ENCODE peak calls at places on chromosomes 7 and 10, in six cellular contexts. One of them, this sample, is unnamed. For H3K36me3, the result is how much of the 10 kb centered on the place peaks cover.

GRCh38 chr7:129801882-129802281 is 150.9 kb downstream of the UBE2H start:
- DNase-seq in kidney epithelial cell: no peak
- DNase-seq in heart left ventricle: no peak
- DNase-seq in upper lobe of left lung: no peak
- DNase-seq in Peyer's patch: no peak
- DNase-seq in kidney: no peak
- DNase-seq in this sample: peak

GRCh38 chr10:11141571-11142091 is 124.0 kb downstream of the CELF2 start:
- DNase-seq in kidney epithelial cell: no peak
- DNase-seq in heart left ventricle: no peak
- DNase-seq in upper lobe of left lung: no peak
- DNase-seq in Peyer's patch: no peak
- DNase-seq in kidney: no peak
- DNase-seq in this sample: no peak

GRCh38 chr7:50595538-50596102 is 30.4 kb upstream of the DDC start:
- DNase-seq in kidney epithelial cell: no peak
- DNase-seq in heart left ventricle: no peak
- DNase-seq in upper lobe of left lung: no peak
- DNase-seq in Peyer's patch: no peak
- DNase-seq in kidney: no peak
- DNase-seq in this sample: peak

GRCh38 chr10:13206546-13207443 is 27.4 kb downstream of the UCMA start:
- DNase-seq in kidney epithelial cell: no peak
- DNase-seq in heart left ventricle: no peak
- DNase-seq in upper lobe of left lung: no peak
- DNase-seq in Peyer's patch: no peak
- DNase-seq in kidney: no peak
- DNase-seq in this sample: no peak

GRCh38 chr10:21519981-21520436 is 5.5 kb downstream of the SKIDA1 start:
- DNase-seq in kidney epithelial cell: no peak
- DNase-seq in heart left ventricle: no peak
- DNase-seq in upper lobe of left lung: no peak
- DNase-seq in Peyer's patch: no peak
- DNase-seq in kidney: no peak
- DNase-seq in this sample: no peak

GRCh38 chr7:106599343-106599698 is 61.6 kb downstream of the CCDC71L start:
- DNase-seq in kidney epithelial cell: no peak
- DNase-seq in heart left ventricle: no peak
- DNase-seq in upper lobe of left lung: no peak
- DNase-seq in Peyer's patch: no peak
- DNase-seq in kidney: no peak
- DNase-seq in this sample: no peak

GRCh38 chr7:1986366-1987083 is 246.2 kb downstream of the MAD1L1 start:
- DNase-seq in kidney epithelial cell: no peak
- DNase-seq in heart left ventricle: no peak
- DNase-seq in upper lobe of left lung: no peak
- DNase-seq in Peyer's patch: no peak
- DNase-seq in kidney: peak
- DNase-seq in this sample: no peak

GRCh38 chr10:19107406-19107805 is 58.8 kb downstream of the MALRD1 start:
- DNase-seq in kidney epithelial cell: no peak
- DNase-seq in heart left ventricle: no peak
- DNase-seq in upper lobe of left lung: no peak
- DNase-seq in Peyer's patch: no peak
- DNase-seq in kidney: no peak
- DNase-seq in this sample: no peak

GRCh38 chr7:115724400-115725056 is 306.0 kb downstream of the TFEC start:
- DNase-seq in kidney epithelial cell: no peak
- DNase-seq in heart left ventricle: no peak
- DNase-seq in upper lobe of left lung: no peak
- DNase-seq in Peyer's patch: no peak
- DNase-seq in kidney: no peak
- DNase-seq in this sample: no peak

GRCh38 chr10:88004451-88004850 is 141.0 kb downstream of the PTEN start:
- DNase-seq in kidney epithelial cell: no peak
- DNase-seq in heart left ventricle: no peak
- DNase-seq in upper lobe of left lung: no peak
- DNase-seq in Peyer's patch: no peak
- DNase-seq in kidney: no peak
- DNase-seq in this sample: no peak

GRCh38 chr10:86178401-86179142 is 188.0 kb downstream of the GRID1 start:
- DNase-seq in kidney epithelial cell: no peak
- DNase-seq in heart left ventricle: no peak
- DNase-seq in upper lobe of left lung: no peak
- DNase-seq in Peyer's patch: no peak
- DNase-seq in kidney: no peak
- DNase-seq in this sample: peak

GRCh38 chr7:135486258-135486657 is 23.6 kb downstream of the CNOT4 start:
- DNase-seq in kidney epithelial cell: no peak
- DNase-seq in heart left ventricle: no peak
- DNase-seq in upper lobe of left lung: no peak
- DNase-seq in Peyer's patch: no peak
- DNase-seq in kidney: no peak
- DNase-seq in this sample: no peak

GRCh38 chr7:27122075-27122910 is 8.3 kb downstream of the HOXA4 start:
- DNase-seq in kidney epithelial cell: no peak
- DNase-seq in heart left ventricle: no peak
- DNase-seq in upper lobe of left lung: no peak
- DNase-seq in Peyer's patch: peak
- DNase-seq in kidney: peak
- DNase-seq in this sample: peak
- H3K4me3 ChIP-seq in kidney epithelial cell: peak
- H3K4me3 ChIP-seq in heart left ventricle: no peak
- H3K4me3 ChIP-seq in upper lobe of left lung: peak
- H3K4me3 ChIP-seq in Peyer's patch: peak
- H3K4me3 ChIP-seq in kidney: peak
- H3K4me3 ChIP-seq in this sample: no peak

GRCh38 chr7:156956733-156957132 is 7.2 kb downstream of the NOM1 start:
- DNase-seq in kidney epithelial cell: peak
- DNase-seq in heart left ventricle: no peak
- DNase-seq in upper lobe of left lung: no peak
- DNase-seq in Peyer's patch: no peak
- DNase-seq in kidney: no peak
- DNase-seq in this sample: no peak
- H3K36me3 ChIP-seq in kidney epithelial cell: under half
- H3K36me3 ChIP-seq in heart left ventricle: under half
- H3K36me3 ChIP-seq in upper lobe of left lung: under half
- H3K36me3 ChIP-seq in Peyer's patch: half or more
- H3K36me3 ChIP-seq in kidney: half or more
- H3K36me3 ChIP-seq in this sample: half or more

GRCh38 chr7:108522780-108523179 is 3.2 kb downstream of the PNPLA8 start:
- DNase-seq in kidney epithelial cell: no peak
- DNase-seq in heart left ventricle: no peak
- DNase-seq in upper lobe of left lung: no peak
- DNase-seq in Peyer's patch: no peak
- DNase-seq in kidney: no peak
- DNase-seq in this sample: no peak
- H3K4me3 ChIP-seq in kidney epithelial cell: no peak
- H3K4me3 ChIP-seq in heart left ventricle: no peak
- H3K4me3 ChIP-seq in upper lobe of left lung: no peak
- H3K4me3 ChIP-seq in Peyer's patch: no peak
- H3K4me3 ChIP-seq in kidney: no peak
- H3K4me3 ChIP-seq in this sample: no peak

DNA sequence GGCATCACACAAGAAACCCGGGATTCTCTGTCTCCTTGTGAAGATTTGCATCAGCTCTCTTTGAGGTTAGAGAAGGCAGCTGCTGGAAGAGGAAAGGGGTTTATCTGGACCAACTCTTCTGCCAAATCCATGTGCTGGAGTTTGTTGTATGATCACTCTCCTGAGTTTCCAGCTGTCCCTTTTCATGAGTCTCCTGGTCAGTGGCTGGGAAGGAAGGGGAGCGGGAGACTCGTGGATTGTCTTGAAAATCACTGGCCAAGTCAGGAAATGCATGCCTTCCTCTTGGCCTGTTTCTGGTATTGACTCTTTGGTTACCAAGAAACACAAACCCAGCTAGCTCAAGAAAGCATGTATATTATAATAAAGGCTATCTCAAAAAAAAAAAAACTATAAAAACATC is 38.8 kb downstream of the TACR2 start:
- DNase-seq in kidney epithelial cell: no peak
- DNase-seq in heart left ventricle: no peak
- DNase-seq in upper lobe of left lung: no peak
- DNase-seq in Peyer's patch: no peak
- DNase-seq in kidney: no peak
- DNase-seq in this sample: no peak
- H3K36me3 ChIP-seq in kidney epithelial cell: under half
- H3K36me3 ChIP-seq in heart left ventricle: under half
- H3K36me3 ChIP-seq in upper lobe of left lung: under half
- H3K36me3 ChIP-seq in Peyer's patch: under half
- H3K36me3 ChIP-seq in kidney: under half
- H3K36me3 ChIP-seq in this sample: under half

DNA sequence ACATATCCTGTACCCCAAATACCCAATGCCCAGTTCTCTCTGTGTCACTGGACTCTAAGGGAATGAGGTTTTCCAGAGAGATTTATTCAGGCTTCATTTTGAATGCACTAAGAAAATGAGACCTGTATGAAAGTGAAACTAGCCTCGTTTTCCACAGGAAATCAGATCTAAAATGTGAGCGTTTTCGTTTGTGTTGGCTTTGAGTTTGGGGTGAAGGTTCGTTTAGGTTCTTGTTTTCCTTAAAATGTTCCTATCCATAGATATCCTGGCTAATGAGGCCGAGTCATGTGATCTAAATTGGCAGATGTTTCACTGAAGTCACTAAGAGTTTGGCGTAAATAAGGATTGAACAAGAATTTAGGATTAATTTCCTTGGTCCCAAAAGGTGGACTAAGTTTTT is 90.9 kb upstream of the BMPER start:
- DNase-seq in kidney epithelial cell: no peak
- DNase-seq in heart left ventricle: no peak
- DNase-seq in upper lobe of left lung: no peak
- DNase-seq in Peyer's patch: no peak
- DNase-seq in kidney: no peak
- DNase-seq in this sample: no peak
- H3K4me3 ChIP-seq in kidney epithelial cell: no peak
- H3K4me3 ChIP-seq in heart left ventricle: peak
- H3K4me3 ChIP-seq in upper lobe of left lung: no peak
- H3K4me3 ChIP-seq in Peyer's patch: no peak
- H3K4me3 ChIP-seq in kidney: peak
- H3K4me3 ChIP-seq in this sample: no peak

GRCh38 chr10:89683911-89684310 is 17.5 kb upstream of the KIF20B start:
- DNase-seq in kidney epithelial cell: no peak
- DNase-seq in heart left ventricle: no peak
- DNase-seq in upper lobe of left lung: no peak
- DNase-seq in Peyer's patch: no peak
- DNase-seq in kidney: no peak
- DNase-seq in this sample: no peak

GRCh38 chr10:89690027-89690426 is 11.4 kb upstream of the KIF20B start:
- DNase-seq in kidney epithelial cell: no peak
- DNase-seq in heart left ventricle: no peak
- DNase-seq in upper lobe of left lung: no peak
- DNase-seq in Peyer's patch: no peak
- DNase-seq in kidney: no peak
- DNase-seq in this sample: no peak

GRCh38 chr10:89679986-89680385 is 21.4 kb upstream of the KIF20B start:
- DNase-seq in kidney epithelial cell: no peak
- DNase-seq in heart left ventricle: no peak
- DNase-seq in upper lobe of left lung: no peak
- DNase-seq in Peyer's patch: no peak
- DNase-seq in kidney: no peak
- DNase-seq in this sample: no peak

GRCh38 chr10:89684604-89685003 is 16.8 kb upstream of the KIF20B start:
- DNase-seq in kidney epithelial cell: no peak
- DNase-seq in heart left ventricle: no peak
- DNase-seq in upper lobe of left lung: no peak
- DNase-seq in Peyer's patch: no peak
- DNase-seq in kidney: no peak
- DNase-seq in this sample: no peak

DNA sequence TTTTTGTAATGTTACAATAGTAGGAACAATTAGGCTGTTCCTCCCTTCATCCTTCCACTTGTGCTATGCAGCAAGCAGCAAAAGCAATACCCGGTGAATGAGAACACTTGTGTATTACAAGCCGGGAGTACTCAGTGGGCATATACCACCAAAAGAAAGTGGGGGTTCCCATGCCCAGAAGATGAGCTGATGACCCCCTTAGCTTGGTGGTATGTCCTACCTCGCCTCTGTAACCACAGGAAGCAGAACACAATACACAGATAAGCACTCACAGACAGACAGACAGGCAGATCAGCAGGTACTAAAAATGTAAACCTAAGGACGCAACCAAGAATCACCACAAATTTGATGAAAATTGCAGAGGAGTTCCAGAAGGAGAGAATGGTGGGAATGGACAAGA is 15.5 kb upstream of the KIF20B start:
- DNase-seq in kidney epithelial cell: no peak
- DNase-seq in heart left ventricle: no peak
- DNase-seq in upper lobe of left lung: no peak
- DNase-seq in Peyer's patch: no peak
- DNase-seq in kidney: no peak
- DNase-seq in this sample: no peak
- H3K36me3 ChIP-seq in kidney epithelial cell: under half
- H3K36me3 ChIP-seq in heart left ventricle: under half
- H3K36me3 ChIP-seq in upper lobe of left lung: under half
- H3K36me3 ChIP-seq in Peyer's patch: under half
- H3K36me3 ChIP-seq in kidney: under half
- H3K36me3 ChIP-seq in this sample: under half

DNA sequence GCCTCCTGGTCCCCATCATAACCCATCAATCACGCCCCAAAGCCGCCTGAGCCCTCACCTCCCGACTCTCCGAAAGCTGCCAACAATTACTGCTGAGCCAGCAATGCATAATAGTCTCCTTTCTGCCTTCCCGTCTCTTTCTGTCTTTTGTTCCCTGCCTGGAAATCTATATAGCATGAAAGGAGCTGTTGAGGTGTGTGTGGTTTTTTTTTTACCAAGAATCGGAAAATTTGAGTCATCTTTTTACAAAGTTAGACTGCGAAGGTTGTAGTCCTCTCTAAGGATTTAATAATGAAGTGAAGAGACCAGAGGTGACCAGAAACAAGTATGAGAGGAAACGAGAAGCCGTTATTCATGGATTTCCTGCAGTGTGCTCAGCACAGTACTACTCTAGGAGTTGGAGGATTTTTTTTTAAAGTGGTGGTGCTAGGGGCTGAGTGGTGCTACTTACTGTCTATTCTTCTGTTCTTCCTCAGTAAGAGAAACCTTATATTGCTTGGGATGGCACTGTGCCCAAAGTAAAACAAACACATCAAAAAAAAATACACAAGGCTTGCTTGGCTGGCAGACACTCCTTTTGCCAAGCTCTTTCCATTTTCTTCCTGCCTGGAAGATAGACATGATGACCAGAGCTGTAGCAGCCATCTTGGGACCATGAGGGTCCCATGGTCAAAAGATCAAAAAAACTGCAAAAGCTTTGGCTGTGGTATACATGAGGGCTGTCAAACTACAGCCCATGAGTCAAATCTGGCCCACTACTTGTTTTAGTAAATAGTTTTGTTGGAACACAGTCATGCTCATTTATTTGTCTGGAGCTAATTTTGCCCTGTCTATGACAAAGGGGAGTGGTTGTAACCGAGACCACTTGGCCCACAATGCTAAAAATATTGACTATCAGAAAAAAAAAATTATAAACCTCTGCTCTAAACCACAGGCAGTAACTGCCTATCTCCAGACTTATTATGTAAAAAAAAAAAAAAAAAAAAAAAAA is 37.3 kb downstream of the ASB13 start:
- DNase-seq in kidney epithelial cell: no peak
- DNase-seq in heart left ventricle: no peak
- DNase-seq in upper lobe of left lung: no peak
- DNase-seq in Peyer's patch: no peak
- DNase-seq in kidney: no peak
- DNase-seq in this sample: no peak
- H3K4me3 ChIP-seq in kidney epithelial cell: no peak
- H3K4me3 ChIP-seq in heart left ventricle: peak
- H3K4me3 ChIP-seq in upper lobe of left lung: peak
- H3K4me3 ChIP-seq in Peyer's patch: no peak
- H3K4me3 ChIP-seq in kidney: peak
- H3K4me3 ChIP-seq in this sample: no peak